ENCODE peak calls at places on chromosomes 2 and 18, in four cellular contexts. I is thyroid gland, C is A549, U is heart left ventricle. S is an unnamed sample.

GRCh38 chr2:73053316-73054114 is 18.0 kb downstream of the SFXN5 start:
- DNase-seq in I (no peak), C (no peak), U (no peak), S (no peak)

GRCh38 chr2:227411320-227411989 is 23.7 kb upstream of the SCYGR1 start:
- DNase-seq in I (no peak), U (no peak), C (no peak), S (no peak)

GRCh38 chr2:19989681-19990415 is at the start of gene WDR35:
- DNase-seq in U (peak; percentile 91), I (peak; percentile 93), C (peak; percentile 98), S (peak; percentile 96)

GRCh38 chr2:168130302-168130701 is 117.1 kb downstream of the STK39 start:
- DNase-seq in I (no peak), C (no peak), U (no peak), S (no peak)

GRCh38 chr2:12931211-12931844 is 214.6 kb downstream of the TRIB2 start:
- DNase-seq in I (no peak), C (peak; percentile 4), U (no peak), S (peak; percentile 8)

GRCh38 chr18:26119246-26119645 is 14.4 kb upstream of the PSMA8 start:
- DNase-seq in C (no peak), I (no peak), U (no peak), S (no peak)

GRCh38 chr2:176187306-176188217 is 906 bp upstream of the HOXD1 start:
- DNase-seq in C (peak; percentile 6), U (no peak), I (no peak), S (peak; percentile 55)

GRCh38 chr18:67475673-67476072 is 40.8 kb downstream of the DSEL start:
- DNase-seq in U (no peak), C (no peak), I (no peak), S (no peak)

GRCh38 chr2:79292936-79293335 is 133.4 kb upstream of the REG3A start:
- DNase-seq in C (no peak), I (no peak), U (no peak), S (no peak)

GRCh38 chr18:77012120-77012519 is 120.5 kb downstream of the MBP start:
- DNase-seq in U (no peak), I (no peak), C (no peak), S (no peak)

GRCh38 chr2:20496069-20496468 is 49.2 kb downstream of the RHOB start:
- DNase-seq in U (peak; percentile 49), I (peak; percentile 39), C (peak; percentile 40), S (no peak)

GRCh38 chr2:124836415-124836814 is 811.3 kb downstream of the CNTNAP5 start:
- DNase-seq in I (no peak), U (no peak), C (no peak), S (no peak)

GRCh38 chr2:220744861-220745260 is 827.2 kb downstream of the EPHA4 start:
- DNase-seq in C (no peak), I (no peak), U (no peak), S (no peak)

GRCh38 chr2:168593713-168594112 is 137.6 kb downstream of the CERS6 start:
- DNase-seq in C (no peak), I (no peak), U (no peak), S (no peak)

GRCh38 chr2:50786345-50786744 is 245.6 kb downstream of the NRXN1 start:
- DNase-seq in U (no peak), C (no peak), I (no peak), S (no peak)

GRCh38 chr18:9150116-9150515 is 13.5 kb downstream of the ANKRD12 start:
- DNase-seq in I (no peak), U (no peak), C (no peak), S (no peak)

GRCh38 chr2:10580170-10580539 is 109.6 kb downstream of the NOL10 start:
- DNase-seq in C (no peak), U (no peak), I (no peak), S (peak; percentile 25)

GRCh38 chr2:177430425-177430824 is 37.9 kb downstream of the AGPS start:
- DNase-seq in U (no peak), I (no peak), C (no peak), S (no peak)

GRCh38 chr18:10681581-10682367 is 155.9 kb downstream of the NAPG start:
- DNase-seq in C (no peak), I (no peak), U (no peak), S (no peak)

GRCh38 chr18:7388752-7389151 is 157.9 kb downstream of the LRRC30 start:
- DNase-seq in U (no peak), C (no peak), I (no peak), S (no peak)

GRCh38 chr2:181457121-181457740 is at the start of gene ITGA4:
- DNase-seq in U (peak; percentile 63), C (peak; percentile 36), I (peak; percentile 11), S (peak; percentile 88)
- TF ChIP-seq CTCF in U (peak; percentile 45), C (peak; percentile 64), I (no peak), S (peak; percentile 66)

GRCh38 chr2:43131051-43131889 is 95.1 kb downstream of the ZFP36L2 start:
- DNase-seq in I (peak; percentile 60), U (peak; percentile 78), C (peak; percentile 96), S (no peak)
- TF ChIP-seq CTCF in I (no peak), U (peak; percentile 34), C (peak; percentile 89), S (no peak)

GRCh38 chr2:138476940-138477339 is 24.6 kb upstream of the SPOPL start:
- DNase-seq in C (no peak), I (no peak), U (no peak), S (no peak)
- TF ChIP-seq CTCF in C (no peak), I (no peak), U (no peak), S (no peak)

DNA sequence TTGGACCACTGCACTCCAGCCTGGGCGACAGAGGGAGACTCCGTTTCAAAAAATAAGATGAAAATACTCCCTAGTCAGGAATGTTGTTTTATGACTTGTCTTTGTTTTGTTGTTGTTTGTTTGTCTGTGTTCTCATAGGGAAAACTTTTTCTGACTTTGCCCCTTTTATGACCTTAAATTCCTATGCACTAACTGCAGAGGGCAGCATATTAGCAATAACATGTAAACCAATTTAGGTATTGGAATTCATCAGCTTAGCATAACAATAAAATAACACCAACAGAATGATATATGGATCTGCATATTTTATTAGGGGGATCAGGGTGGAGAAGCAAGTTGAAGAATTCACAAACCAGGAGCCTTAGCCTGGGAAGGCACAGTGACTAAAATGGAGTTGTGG is 631.5 kb downstream of the SUCLG1 start:
- DNase-seq in U (no peak), C (no peak), I (no peak), S (no peak)
- TF ChIP-seq CTCF in U (no peak), C (no peak), I (no peak), S (peak; percentile 9)

GRCh38 chr2:626491-627339 is 50.5 kb downstream of the TMEM18 start:
- DNase-seq in I (no peak), U (no peak), C (no peak), S (no peak)
- TF ChIP-seq CTCF in I (no peak), U (no peak), C (no peak), S (no peak)

DNA sequence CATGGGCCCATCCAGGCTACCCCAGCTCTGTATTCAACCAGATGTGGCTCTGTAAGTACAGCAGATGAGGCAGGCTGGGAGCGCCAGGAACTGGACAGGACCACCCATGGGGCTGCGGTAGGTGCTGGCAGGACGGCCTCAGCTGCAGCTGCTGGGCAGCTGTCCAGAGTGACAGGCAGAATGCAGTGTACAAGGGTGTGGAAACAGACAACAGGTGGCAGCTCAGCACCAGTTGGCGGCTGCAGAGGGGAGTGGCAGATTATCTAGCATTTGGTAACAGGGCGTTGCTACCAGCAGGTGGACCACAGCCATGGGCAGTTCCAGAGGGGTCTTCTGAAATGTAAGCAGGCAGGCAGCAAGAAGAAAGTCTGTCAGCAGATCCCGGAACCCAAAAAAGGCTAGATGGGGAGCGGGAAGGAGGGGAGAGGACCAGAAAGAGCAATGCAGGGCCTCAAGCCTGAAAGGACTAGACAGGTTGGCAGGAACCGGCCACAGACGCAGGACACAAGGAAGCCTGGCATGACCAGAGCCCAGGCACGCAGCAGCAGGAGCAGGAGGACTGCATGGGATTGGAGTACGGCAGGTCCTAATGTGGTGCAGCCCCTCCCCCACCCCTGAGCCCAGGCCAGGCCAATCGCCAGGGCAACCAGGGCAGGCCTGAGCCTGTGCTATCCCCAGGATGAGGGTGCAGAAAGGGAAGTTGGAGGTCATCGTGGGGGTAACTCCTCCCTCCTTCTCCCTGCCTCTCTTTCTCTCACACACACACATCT is 24.7 kb downstream of the PKDCC start:
- DNase-seq in I (no peak), C (no peak), U (peak; percentile 78), S (peak; percentile 40)
- TF ChIP-seq CTCF in I (no peak), C (no peak), U (no peak), S (no peak)

S was measured in nephron progenitor cell.